ENCODE peak calls at places on chromosomes 1 and 21, in four cellular contexts. Z, A, J and M are unnamed samples.

GRCh38 chr21:36690637-36691538 is 8.0 kb upstream of the SIM2 start:
- DNase-seq in A (no peak), Z (no peak), J (no peak), M (no peak)

GRCh38 chr21:25689226-25689625 is 45.5 kb downstream of the ATP5PF start:
- DNase-seq in Z (no peak), A (no peak), J (no peak), M (no peak)

GRCh38 chr21:33642896-33643657 is 776 bp downstream of the ITSN1 start:
- DNase-seq in A (peak), Z (no peak), J (peak), M (peak)

GRCh38 chr1:76074321-76075187 is at the start of gene ST6GALNAC3:
- DNase-seq in Z (peak), A (peak), J (peak), M (peak)

GRCh38 chr1:185250063-185250462 is 67.0 kb downstream of the IVNS1ABP start:
- DNase-seq in A (no peak), J (no peak), Z (no peak), M (no peak)

GRCh38 chr1:36775716-36776115 is 258.6 kb downstream of the GRIK3 start:
- DNase-seq in A (no peak), J (no peak), Z (no peak), M (no peak)

GRCh38 chr1:12087797-12088314 is 24.8 kb downstream of the TNFRSF8 start:
- DNase-seq in J (no peak), A (no peak), Z (no peak), M (no peak)

GRCh38 chr21:26840912-26841311 is 4.3 kb downstream of the ADAMTS1 start:
- DNase-seq in A (no peak), J (no peak), Z (no peak), M (no peak)

GRCh38 chr1:97603218-97603617 is 317.6 kb downstream of the DPYD start:
- DNase-seq in A (no peak), J (no peak), Z (no peak), M (no peak)

GRCh38 chr1:111990026-111990877 is 784 bp upstream of the KCND3 start:
- DNase-seq in J (no peak), A (no peak), Z (peak), M (no peak)

GRCh38 chr1:242568666-242569065 is 44.2 kb upstream of the PLD5 start:
- DNase-seq in J (no peak), A (no peak), Z (no peak), M (no peak)

GRCh38 chr1:34740161-34740875 is 14.5 kb upstream of the GJB5 start:
- DNase-seq in A (no peak), Z (no peak), J (no peak), M (no peak)

GRCh38 chr1:203751051-203751450 is 13.9 kb upstream of the LAX1 start:
- DNase-seq in J (no peak), A (no peak), Z (no peak), M (no peak)

GRCh38 chr1:176603696-176604095 is 140.7 kb downstream of the PAPPA2 start:
- DNase-seq in Z (no peak), A (no peak), J (no peak), M (no peak)

GRCh38 chr21:33047231-33047630 is 21.5 kb downstream of the OLIG2 start:
- DNase-seq in A (no peak), Z (no peak), J (no peak), M (no peak)

GRCh38 chr21:45504021-45504515 is 38.2 kb downstream of the SLC19A1 start:
- DNase-seq in A (peak), J (no peak), Z (no peak), M (no peak)

GRCh38 chr1:115041654-115042053 is 12.0 kb downstream of the TSHB start:
- DNase-seq in Z (no peak), A (no peak), J (no peak), M (no peak)

GRCh38 chr1:209134001-209134400 is 449.5 kb upstream of the CAMK1G start:
- DNase-seq in J (no peak), A (no peak), Z (no peak), M (no peak)

GRCh38 chr21:21196848-21197247 is 198.6 kb downstream of the NCAM2 start:
- DNase-seq in A (no peak), J (no peak), Z (no peak), M (no peak)

GRCh38 chr1:229027622-229028182 is 243.2 kb upstream of the RAB4A start:
- DNase-seq in J (no peak), A (no peak), Z (no peak), M (no peak)

GRCh38 chr1:186155594-186155993 is 219.5 kb downstream of the TPR start:
- DNase-seq in A (no peak), J (no peak), Z (no peak), M (no peak)

GRCh38 chr1:228039986-228040385 is 33.2 kb downstream of the WNT3A start:
- DNase-seq in A (no peak), Z (no peak), J (no peak), M (no peak)

GRCh38 chr1:103514920-103515503 is 10.5 kb upstream of the RNPC3 start:
- DNase-seq in Z (peak), J (no peak), A (peak), M (no peak)

GRCh38 chr1:65459397-65459768 is 38.9 kb downstream of the LEPR start:
- DNase-seq in Z (no peak), A (no peak), J (no peak), M (no peak)

GRCh38 chr21:40120944-40121575 is 253.8 kb downstream of the PCP4 start:
- DNase-seq in Z (no peak), A (peak), J (no peak), M (no peak)

GRCh38 chr21:14916676-14917141 is 148.1 kb downstream of the NRIP1 start:
- DNase-seq in Z (no peak), A (no peak), J (no peak), M (no peak)

GRCh38 chr1:156931553-156931952 is 11.1 kb downstream of the LRRC71 start:
- DNase-seq in J (no peak), Z (no peak), A (no peak), M (no peak)

GRCh38 chr1:218705391-218705790 is 360.3 kb downstream of the TGFB2 start:
- DNase-seq in A (no peak), J (no peak), Z (no peak), M (no peak)

GRCh38 chr1:23930861-23931471 is 17.8 kb upstream of the CNR2 start:
- DNase-seq in A (no peak), Z (no peak), J (no peak), M (no peak)

DNA sequence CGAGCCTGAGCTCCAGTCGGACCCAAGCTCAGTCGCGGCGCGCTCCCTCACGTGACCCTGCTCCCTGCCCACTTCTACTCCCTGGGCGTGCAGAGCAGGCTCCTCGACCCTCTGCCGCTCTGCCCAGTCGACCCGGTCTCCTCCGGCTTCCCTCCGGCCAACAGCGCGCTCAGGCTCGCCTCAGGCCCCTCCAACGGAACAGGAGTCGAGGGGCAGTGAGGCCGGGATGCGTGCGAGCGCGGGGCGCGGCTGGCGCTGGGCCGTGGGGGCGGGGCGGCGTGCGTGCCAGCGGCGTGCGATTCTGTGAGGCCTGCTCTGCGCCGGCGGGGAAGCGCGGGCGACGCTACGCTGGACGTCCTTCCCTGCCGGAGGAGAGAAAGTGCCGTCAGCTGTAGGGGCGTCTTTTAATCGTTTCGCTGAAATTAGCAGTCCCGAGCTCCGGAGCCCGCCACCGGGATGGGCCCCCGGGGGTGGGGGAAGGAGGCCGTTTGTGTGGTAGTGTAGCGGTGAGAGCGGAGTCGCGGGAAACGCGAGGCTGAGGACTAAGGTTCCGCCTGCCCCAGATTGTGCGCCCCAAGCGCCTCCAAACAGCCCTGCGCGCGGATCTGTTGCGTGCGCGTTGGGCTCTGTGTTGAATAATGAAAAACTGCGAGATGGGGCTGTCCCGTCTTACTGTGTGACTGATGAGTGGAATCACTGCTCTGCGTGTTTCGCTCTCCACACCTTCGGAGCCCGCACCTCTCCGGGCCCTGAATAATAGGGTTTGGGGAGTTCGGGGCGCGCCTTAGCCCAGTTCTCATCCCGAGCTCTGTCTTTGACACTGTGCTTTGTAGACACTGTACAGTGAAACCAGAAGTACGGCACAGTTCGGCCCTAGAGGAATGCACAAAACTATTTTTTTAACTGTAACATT is at the start of gene ACBD6:
- DNase-seq in Z (peak), J (peak), A (peak), M (peak)
- TF ChIP-seq CTCF in Z (no peak), J (peak), A (peak), M (no peak)

DNA sequence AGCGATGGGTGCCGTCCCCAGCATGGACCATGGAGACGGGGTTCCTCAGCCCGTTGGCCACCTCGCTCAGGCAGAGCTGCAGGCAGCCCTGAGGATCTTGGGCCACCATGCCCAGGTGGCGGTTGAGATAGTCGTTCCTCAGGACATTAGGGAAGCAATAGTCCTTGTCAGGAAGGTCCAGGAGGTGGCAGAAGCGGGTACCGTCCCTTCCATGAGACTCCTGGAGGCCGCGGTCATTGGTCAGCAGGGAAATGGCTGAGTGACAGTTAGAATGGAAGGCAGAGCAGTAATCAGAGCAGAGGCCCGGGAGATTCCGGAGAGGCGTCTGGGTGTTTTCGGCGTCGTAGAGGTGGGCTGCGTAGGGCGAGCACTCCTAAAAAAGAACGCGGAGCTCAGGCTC is 4.1 kb downstream of the HHIPL2 start:
- DNase-seq in A (peak), J (no peak), Z (no peak), M (no peak)
- TF ChIP-seq CTCF in A (peak), J (no peak), Z (no peak), M (no peak)

DNA sequence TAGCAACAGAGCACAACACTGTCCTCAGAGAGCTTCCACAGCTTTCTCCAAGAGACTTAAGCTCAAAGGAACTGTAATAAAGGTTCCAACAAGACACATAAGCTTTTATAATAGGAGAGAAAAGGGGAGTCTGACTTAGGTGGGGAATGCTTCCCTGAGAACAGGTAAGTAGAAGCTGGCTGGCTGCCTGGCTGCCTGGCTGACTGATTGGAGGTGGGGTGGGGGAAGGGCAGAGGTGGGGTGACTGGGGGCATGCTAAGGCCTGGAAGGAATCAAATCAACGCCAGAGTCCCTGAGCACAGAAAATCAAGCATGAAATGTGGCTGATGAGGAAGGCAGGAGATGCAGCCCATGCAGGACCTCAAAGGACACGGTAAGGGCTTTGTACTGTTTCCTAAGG is 45.8 kb downstream of the DMAP1 start:
- DNase-seq in J (no peak), Z (no peak), A (no peak), M (no peak)
- TF ChIP-seq CTCF in J (no peak), Z (no peak), A (no peak), M (no peak)

GRCh38 chr1:206979379-206980043 is 9.3 kb upstream of the FCAMR start:
- DNase-seq in A (peak), Z (peak), J (no peak), M (no peak)
- TF ChIP-seq CTCF in A (peak), Z (no peak), J (peak), M (no peak)

DNA sequence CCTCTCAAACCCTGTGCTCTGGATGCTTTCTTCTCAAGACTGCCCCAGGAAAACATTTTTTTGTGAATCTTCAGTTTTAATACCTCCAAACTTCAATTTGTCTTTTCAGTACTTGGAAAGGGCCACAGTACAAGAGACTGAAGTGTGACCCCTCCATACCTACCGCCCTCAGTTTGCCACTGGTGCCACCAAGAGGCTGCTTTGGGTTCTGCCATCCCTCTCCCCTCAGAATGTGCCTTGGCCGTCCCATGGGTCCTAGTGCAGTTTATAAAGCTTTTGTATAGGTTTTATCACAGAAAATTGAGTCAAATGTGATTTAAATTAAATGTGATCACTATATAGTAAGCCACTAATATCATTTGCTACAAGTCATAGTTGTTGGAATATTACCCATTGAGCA is 60.8 kb upstream of the PGD start:
- DNase-seq in J (no peak), Z (peak), A (peak), M (no peak)
- TF ChIP-seq CTCF in J (peak), Z (no peak), A (peak), M (no peak)

DNA sequence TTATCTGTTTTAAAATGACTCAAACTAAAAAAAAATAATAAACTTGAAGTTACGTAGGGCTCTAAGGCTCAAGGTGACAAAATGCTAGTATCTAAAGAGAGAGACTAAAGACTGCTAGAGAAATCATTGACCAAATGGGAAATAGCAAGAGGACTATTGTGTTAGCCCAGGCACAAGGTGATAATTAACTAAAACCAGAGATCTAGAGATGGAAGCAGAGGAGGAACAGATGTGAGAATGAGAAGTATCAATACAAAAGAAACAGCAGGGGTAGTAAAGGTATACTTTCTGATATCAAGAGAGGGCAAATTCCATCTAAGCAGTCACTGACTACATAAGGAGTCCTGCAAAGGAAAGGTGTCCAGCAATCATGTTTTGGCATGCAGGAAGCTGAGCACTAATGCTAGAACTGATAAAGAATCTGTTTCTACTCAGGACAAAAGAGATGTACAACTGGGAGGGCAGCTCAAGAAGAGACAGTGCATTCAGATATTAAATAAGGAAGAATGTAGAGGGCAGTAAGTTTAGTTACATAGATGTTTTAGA is 100.2 kb upstream of the GNG4 start:
- DNase-seq in A (no peak), J (no peak), Z (no peak), M (no peak)
- TF ChIP-seq CTCF in A (no peak), J (no peak), Z (no peak), M (no peak)

GRCh38 chr1:42334240-42335049 is 590 bp downstream of the FOXJ3 start:
- DNase-seq in A (no peak), J (no peak), Z (peak), M (peak)
- TF ChIP-seq CTCF in A (no peak), J (no peak), Z (no peak), M (no peak)